ENCODE peak calls at places on chromosomes 16 and 17, in six cellular contexts. F, W, Z, Q, E and X are unnamed samples.

GRCh38 chr17:1590031-1590746 is 27.6 kb upstream of the PITPNA start:
- DNase-seq in E (no peak), W (peak; percentile 79), F (peak; percentile 89), Q (peak; percentile 98), Z (no peak), X (peak; percentile 83)

GRCh38 chr17:8488931-8489330 is 53.2 kb downstream of the NDEL1 start:
- DNase-seq in W (no peak), Q (peak; percentile 56), F (peak; percentile 75), E (no peak), Z (peak; percentile 85), X (peak; percentile 98)

GRCh38 chr16:1959269-1960039 is at the start of gene NDUFB10:
- DNase-seq in Q (peak; percentile 91), E (peak; percentile 93), F (peak; percentile 84), Z (peak; percentile 96), W (peak; percentile 96), X (peak; percentile 95)

GRCh38 chr16:67341250-67341649 is 14.6 kb downstream of the LRRC36 start:
- DNase-seq in W (no peak), Q (no peak), Z (no peak), E (no peak), F (no peak), X (no peak)

GRCh38 chr16:67213197-67214019 is 13.5 kb upstream of the TMEM208 start:
- DNase-seq in E (no peak), Z (no peak), Q (peak; percentile 61), F (no peak), W (peak; percentile 69), X (no peak)

GRCh38 chr17:41793749-41794602 is 7.5 kb upstream of the JUP start:
- DNase-seq in E (no peak), F (no peak), W (no peak), Q (no peak), Z (no peak), X (no peak)

GRCh38 chr16:17131351-17131750 is 339.4 kb downstream of the XYLT1 start:
- DNase-seq in Z (no peak), Q (no peak), W (no peak), F (no peak), E (no peak), X (no peak)

GRCh38 chr16:50386819-50387218 is 18.0 kb upstream of the BRD7 start:
- DNase-seq in E (no peak), Z (no peak), F (no peak), Q (no peak), W (no peak), X (no peak)

GRCh38 chr17:19904412-19904811 is 36.7 kb upstream of the ULK2 start:
- DNase-seq in E (no peak), Q (no peak), F (no peak), W (no peak), Z (no peak), X (no peak)

GRCh38 chr17:75619506-75620431 is 13.5 kb upstream of the SMIM5 start:
- DNase-seq in E (peak; percentile 33), Z (no peak), F (no peak), Q (no peak), W (no peak), X (peak; percentile 52)

GRCh38 chr17:60598001-60598736 is 1.8 kb upstream of the PPM1D start:
- DNase-seq in Q (no peak), F (no peak), E (no peak), Z (no peak), W (no peak), X (no peak)

GRCh38 chr17:7083592-7083991 is 3.5 kb upstream of the CLEC10A start:
- DNase-seq in W (no peak), F (peak; percentile 76), E (no peak), Z (no peak), Q (no peak), X (peak; percentile 14)

GRCh38 chr16:63976345-63976744 is 1145.5 kb downstream of the CDH11 start:
- DNase-seq in Q (no peak), Z (no peak), E (no peak), F (no peak), W (no peak), X (no peak)

GRCh38 chr17:8227238-8227581 is 16.8 kb upstream of the AURKB start:
- DNase-seq in E (no peak), F (no peak), Z (no peak), Q (no peak), W (no peak), X (no peak)

GRCh38 chr16:67326472-67327309 is at the start of the genes KCTD19 and LRRC36:
- DNase-seq in E (no peak), F (no peak), W (peak; percentile 78), Z (peak; percentile 74), Q (no peak), X (peak; percentile 49)

GRCh38 chr17:65850486-65850885 is 289.0 kb upstream of the AXIN2 start:
- DNase-seq in Q (no peak), W (no peak), Z (no peak), F (peak; percentile 42), E (no peak), X (peak; percentile 85)

GRCh38 chr17:7440823-7441174 is 1.5 kb downstream of the FGF11 start:
- DNase-seq in E (no peak), Q (peak; percentile 85), Z (no peak), W (no peak), F (peak; percentile 45), X (peak; percentile 58)

GRCh38 chr17:12098568-12098967 is 77.9 kb downstream of the MAP2K4 start:
- DNase-seq in Q (no peak), F (no peak), W (no peak), E (peak; percentile 22), Z (no peak), X (no peak)

GRCh38 chr16:79047337-79047736 is 553.2 kb downstream of the MAF start:
- DNase-seq in F (no peak), E (peak; percentile 27), Z (no peak), W (no peak), Q (no peak), X (no peak)

GRCh38 chr17:36863676-36864075 is 73.6 kb upstream of the LHX1 start:
- DNase-seq in F (no peak), W (no peak), Q (no peak), Z (no peak), E (no peak), X (no peak)

GRCh38 chr16:58511933-58512815 is 3.1 kb upstream of the SETD6 start:
- DNase-seq in W (peak; percentile 88), F (peak; percentile 38), Q (peak; percentile 71), Z (peak; percentile 80), E (peak; percentile 84), X (peak; percentile 81)

GRCh38 chr17:8649157-8650118 is 18.9 kb upstream of the MYH10 start:
- DNase-seq in Z (peak; percentile 75), F (no peak), E (no peak), W (no peak), Q (peak; percentile 20), X (peak; percentile 82)

GRCh38 chr16:14658063-14658462 is 25.3 kb downstream of the BFAR start:
- DNase-seq in F (peak; percentile 67), E (peak; percentile 63), Z (no peak), Q (no peak), W (no peak), X (no peak)

GRCh38 chr16:77113835-77114234 is 77.2 kb upstream of the MON1B start:
- DNase-seq in F (no peak), Q (no peak), Z (no peak), E (no peak), W (peak; percentile 34), X (no peak)

GRCh38 chr17:58560511-58560910 is 46.1 kb upstream of the MTMR4 start:
- DNase-seq in Q (no peak), W (no peak), Z (no peak), E (no peak), F (no peak), X (no peak)

GRCh38 chr17:19876524-19877161 is 8.9 kb upstream of the ULK2 start:
- DNase-seq in Q (peak; percentile 49), Z (peak; percentile 80), E (no peak), F (no peak), W (no peak), X (no peak)

GRCh38 chr17:56678249-56679144 is 85.0 kb downstream of the NOG start:
- DNase-seq in F (no peak), W (no peak), Q (no peak), Z (no peak), E (no peak), X (peak; percentile 15)

GRCh38 chr16:31404353-31405064 is 11.4 kb downstream of the ITGAD start:
- DNase-seq in W (no peak), F (no peak), Z (no peak), E (no peak), Q (no peak), X (peak; percentile 89)

GRCh38 chr16:58125041-58125440 is 4.1 kb downstream of the CFAP20 start:
- DNase-seq in Z (no peak), F (no peak), W (no peak), E (no peak), Q (no peak), X (no peak)

GRCh38 chr16:35011-35775 is 18.2 kb downstream of the POLR3K start:
- DNase-seq in Z (peak; percentile 50), Q (no peak), F (no peak), E (peak; percentile 37), W (no peak), X (no peak)
- H3K4me3 ChIP-seq in Z (no peak overlapping the region), Q (no peak overlapping the region), F (no peak overlapping the region), E (no peak overlapping the region), W (no peak overlapping the region), X (no peak overlapping the region)

GRCh38 chr17:77478281-77478680 is 337.5 kb downstream of the SEC14L1 start:
- DNase-seq in E (no peak), F (no peak), W (no peak), Z (no peak), Q (no peak), X (no peak)

GRCh38 chr17:77479817-77480508 is 339.2 kb downstream of the SEC14L1 start:
- DNase-seq in E (peak; percentile 54), Z (no peak), Q (no peak), W (no peak), F (no peak), X (no peak)

GRCh38 chr17:77478899-77479298 is 338.1 kb downstream of the SEC14L1 start:
- DNase-seq in E (no peak), W (no peak), Q (no peak), Z (peak; percentile 87), F (no peak), X (no peak)

GRCh38 chr17:77480509-77481215 is 339.9 kb downstream of the SEC14L1 start:
- DNase-seq in Z (no peak), E (no peak), W (no peak), Q (no peak), F (no peak), X (no peak)

DNA sequence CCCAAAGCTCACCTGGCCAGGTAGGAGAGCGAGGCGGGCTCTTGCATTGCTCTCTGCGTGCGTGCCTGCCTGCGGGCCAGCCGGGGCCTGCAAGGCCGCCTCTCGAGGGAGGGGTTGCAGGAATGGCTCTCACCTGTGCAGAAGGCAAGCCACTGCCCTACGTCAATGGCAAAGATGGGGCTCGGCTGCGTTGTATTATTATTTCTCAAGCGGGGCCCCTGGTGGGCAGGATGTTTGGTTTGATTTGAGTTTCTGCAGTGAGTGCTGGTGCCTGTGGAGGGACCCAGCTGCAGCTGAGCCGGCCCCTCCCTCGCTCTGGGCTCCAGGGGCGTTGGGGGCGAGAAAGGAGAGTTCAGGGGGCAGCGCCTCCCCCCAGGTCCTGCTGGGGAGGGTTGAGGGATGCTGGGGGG is 338.6 kb downstream of the SEC14L1 start:
- DNase-seq in W (no peak), E (peak; percentile 65), F (no peak), Z (no peak), Q (no peak), X (no peak)
- H3K36me3 ChIP-seq in W (peaks cover 31% of the 10 kb centered on the region), E (peaks cover 86% of the 10 kb centered on the region), F (peaks cover 3% of the 10 kb centered on the region), Z (peaks cover 14% of the 10 kb centered on the region), Q (peaks cover 22% of the 10 kb centered on the region), X (peaks cover 70% of the 10 kb centered on the region)

GRCh38 chr16:21186326-21186691 is 25.1 kb downstream of the ZP2 start:
- DNase-seq in W (no peak), F (peak; percentile 45), Z (no peak), E (no peak), Q (no peak), X (no peak)
- H3K9me3 ChIP-seq in W (no peaks in the 10 kb centered on the region), F (no peaks in the 10 kb centered on the region), Z (no peaks in the 10 kb centered on the region), E (no peaks in the 10 kb centered on the region), Q (no peaks in the 10 kb centered on the region), X (peaks cover 5% of the 10 kb centered on the region)

GRCh38 chr16:85610059-85610445 is 3.1 kb upstream of the GSE1 start:
- DNase-seq in Q (peak; percentile 35), E (no peak), F (no peak), Z (no peak), W (peak; percentile 51), X (peak; percentile 44)
- H3K4me3 ChIP-seq in Q (no peak overlapping the region), E (peak overlapping the region; percentile 6), F (no peak overlapping the region), Z (no peak overlapping the region), W (no peak overlapping the region), X (no peak overlapping the region)